ENCODE peak calls at places on chromosomes 3 and 15, in eight cellular contexts. One of them, this sample, is unnamed.
A peak's percentile ranks its signal among the peaks of the same experiment; 100 is the strongest.

GRCh38 chr3:177199206-177199765 is 2.0 kb upstream of the TBL1XR1 start:
- DNase-seq in NCI-H1105 treated with DMSO at 0.1 percent for 48 hours: no peak
- DNase-seq in stimulated activated CD8-positive, alpha-beta memory T cell treated with anti-CD3 and anti-CD28 coated beads, Interleukin-12 subunit alpha, Interleukin-12 subunit beta, amount 100 ng/mL, for 1 hour: no peak
- DNase-seq in astrocyte of the spinal cord: no peak
- DNase-seq in cardiac fibroblast: no peak
- DNase-seq in activated T-helper 1 cell treated with anti-CD3 and anti-CD28 coated beads, Interleukin-12 subunit alpha, Interleukin-12 subunit beta, Interleukin-2, Interleukin-4 antibody, amounts not matched to agents 30 ng/mL and 10 ng/mL and 1 ng/mL, durations not matched to agents 14 hours and 24 hours and 36 hours: no peak
- DNase-seq in lung: no peak
- DNase-seq in nucleus accumbens: no peak
- DNase-seq in this sample: no peak

GRCh38 chr15:101272584-101272983 is 4.7 kb downstream of the SELENOS start:
- DNase-seq in activated T-helper 1 cell treated with anti-CD3 and anti-CD28 coated beads, Interleukin-12 subunit alpha, Interleukin-12 subunit beta, Interleukin-2, Interleukin-4 antibody, amounts not matched to agents 30 ng/mL and 10 ng/mL and 1 ng/mL, durations not matched to agents 14 hours and 24 hours and 36 hours: no peak
- DNase-seq in stimulated activated CD8-positive, alpha-beta memory T cell treated with anti-CD3 and anti-CD28 coated beads, Interleukin-12 subunit alpha, Interleukin-12 subunit beta, amount 100 ng/mL, for 1 hour: no peak
- DNase-seq in nucleus accumbens: no peak
- DNase-seq in astrocyte of the spinal cord: no peak
- DNase-seq in NCI-H1105 treated with DMSO at 0.1 percent for 48 hours: no peak
- DNase-seq in cardiac fibroblast: no peak
- DNase-seq in lung: no peak
- DNase-seq in this sample: no peak

GRCh38 chr3:127777861-127778711 is 44.2 kb downstream of the MGLL start:
- DNase-seq in activated T-helper 1 cell treated with anti-CD3 and anti-CD28 coated beads, Interleukin-12 subunit alpha, Interleukin-12 subunit beta, Interleukin-2, Interleukin-4 antibody, amounts not matched to agents 30 ng/mL and 10 ng/mL and 1 ng/mL, durations not matched to agents 14 hours and 24 hours and 36 hours: no peak
- DNase-seq in stimulated activated CD8-positive, alpha-beta memory T cell treated with anti-CD3 and anti-CD28 coated beads, Interleukin-12 subunit alpha, Interleukin-12 subunit beta, amount 100 ng/mL, for 1 hour: no peak
- DNase-seq in nucleus accumbens: no peak
- DNase-seq in astrocyte of the spinal cord: no peak
- DNase-seq in cardiac fibroblast: no peak
- DNase-seq in NCI-H1105 treated with DMSO at 0.1 percent for 48 hours: no peak
- DNase-seq in lung: no peak
- DNase-seq in this sample: no peak

GRCh38 chr3:135192929-135193328 is 397.9 kb downstream of the EPHB1 start:
- DNase-seq in astrocyte of the spinal cord: no peak
- DNase-seq in activated T-helper 1 cell treated with anti-CD3 and anti-CD28 coated beads, Interleukin-12 subunit alpha, Interleukin-12 subunit beta, Interleukin-2, Interleukin-4 antibody, amounts not matched to agents 30 ng/mL and 10 ng/mL and 1 ng/mL, durations not matched to agents 14 hours and 24 hours and 36 hours: no peak
- DNase-seq in nucleus accumbens: no peak
- DNase-seq in lung: no peak
- DNase-seq in NCI-H1105 treated with DMSO at 0.1 percent for 48 hours: no peak
- DNase-seq in stimulated activated CD8-positive, alpha-beta memory T cell treated with anti-CD3 and anti-CD28 coated beads, Interleukin-12 subunit alpha, Interleukin-12 subunit beta, amount 100 ng/mL, for 1 hour: no peak
- DNase-seq in cardiac fibroblast: no peak
- DNase-seq in this sample: no peak

GRCh38 chr3:158791259-158791920 is 10.5 kb upstream of the MFSD1 start:
- DNase-seq in activated T-helper 1 cell treated with anti-CD3 and anti-CD28 coated beads, Interleukin-12 subunit alpha, Interleukin-12 subunit beta, Interleukin-2, Interleukin-4 antibody, amounts not matched to agents 30 ng/mL and 10 ng/mL and 1 ng/mL, durations not matched to agents 14 hours and 24 hours and 36 hours: no peak
- DNase-seq in cardiac fibroblast: peak; percentile 87
- DNase-seq in nucleus accumbens: no peak
- DNase-seq in astrocyte of the spinal cord: peak; percentile 80
- DNase-seq in NCI-H1105 treated with DMSO at 0.1 percent for 48 hours: peak; percentile 88
- DNase-seq in stimulated activated CD8-positive, alpha-beta memory T cell treated with anti-CD3 and anti-CD28 coated beads, Interleukin-12 subunit alpha, Interleukin-12 subunit beta, amount 100 ng/mL, for 1 hour: no peak
- DNase-seq in lung: no peak
- DNase-seq in this sample: peak; percentile 7

GRCh38 chr3:108804437-108804836 is 18.1 kb upstream of the TRAT1 start:
- DNase-seq in stimulated activated CD8-positive, alpha-beta memory T cell treated with anti-CD3 and anti-CD28 coated beads, Interleukin-12 subunit alpha, Interleukin-12 subunit beta, amount 100 ng/mL, for 1 hour: no peak
- DNase-seq in nucleus accumbens: no peak
- DNase-seq in cardiac fibroblast: no peak
- DNase-seq in astrocyte of the spinal cord: no peak
- DNase-seq in NCI-H1105 treated with DMSO at 0.1 percent for 48 hours: no peak
- DNase-seq in activated T-helper 1 cell treated with anti-CD3 and anti-CD28 coated beads, Interleukin-12 subunit alpha, Interleukin-12 subunit beta, Interleukin-2, Interleukin-4 antibody, amounts not matched to agents 30 ng/mL and 10 ng/mL and 1 ng/mL, durations not matched to agents 14 hours and 24 hours and 36 hours: no peak
- DNase-seq in lung: no peak
- DNase-seq in this sample: no peak

GRCh38 chr3:131091768-131092167 is 65.1 kb downstream of the NEK11 start:
- DNase-seq in stimulated activated CD8-positive, alpha-beta memory T cell treated with anti-CD3 and anti-CD28 coated beads, Interleukin-12 subunit alpha, Interleukin-12 subunit beta, amount 100 ng/mL, for 1 hour: no peak
- DNase-seq in cardiac fibroblast: peak; percentile 15
- DNase-seq in astrocyte of the spinal cord: no peak
- DNase-seq in NCI-H1105 treated with DMSO at 0.1 percent for 48 hours: no peak
- DNase-seq in nucleus accumbens: no peak
- DNase-seq in activated T-helper 1 cell treated with anti-CD3 and anti-CD28 coated beads, Interleukin-12 subunit alpha, Interleukin-12 subunit beta, Interleukin-2, Interleukin-4 antibody, amounts not matched to agents 30 ng/mL and 10 ng/mL and 1 ng/mL, durations not matched to agents 14 hours and 24 hours and 36 hours: no peak
- DNase-seq in lung: no peak
- DNase-seq in this sample: no peak

GRCh38 chr15:38905634-38906033 is 341.0 kb upstream of the RASGRP1 start:
- DNase-seq in astrocyte of the spinal cord: peak; percentile 32
- DNase-seq in cardiac fibroblast: peak; percentile 52
- DNase-seq in activated T-helper 1 cell treated with anti-CD3 and anti-CD28 coated beads, Interleukin-12 subunit alpha, Interleukin-12 subunit beta, Interleukin-2, Interleukin-4 antibody, amounts not matched to agents 30 ng/mL and 10 ng/mL and 1 ng/mL, durations not matched to agents 14 hours and 24 hours and 36 hours: no peak
- DNase-seq in stimulated activated CD8-positive, alpha-beta memory T cell treated with anti-CD3 and anti-CD28 coated beads, Interleukin-12 subunit alpha, Interleukin-12 subunit beta, amount 100 ng/mL, for 1 hour: no peak
- DNase-seq in lung: no peak
- DNase-seq in NCI-H1105 treated with DMSO at 0.1 percent for 48 hours: no peak
- DNase-seq in nucleus accumbens: no peak
- DNase-seq in this sample: no peak

GRCh38 chr15:51403946-51404695 is 62.7 kb downstream of the GLDN start:
- DNase-seq in NCI-H1105 treated with DMSO at 0.1 percent for 48 hours: no peak
- DNase-seq in lung: peak; percentile 7
- DNase-seq in stimulated activated CD8-positive, alpha-beta memory T cell treated with anti-CD3 and anti-CD28 coated beads, Interleukin-12 subunit alpha, Interleukin-12 subunit beta, amount 100 ng/mL, for 1 hour: no peak
- DNase-seq in activated T-helper 1 cell treated with anti-CD3 and anti-CD28 coated beads, Interleukin-12 subunit alpha, Interleukin-12 subunit beta, Interleukin-2, Interleukin-4 antibody, amounts not matched to agents 30 ng/mL and 10 ng/mL and 1 ng/mL, durations not matched to agents 14 hours and 24 hours and 36 hours: no peak
- DNase-seq in cardiac fibroblast: no peak
- DNase-seq in astrocyte of the spinal cord: no peak
- DNase-seq in nucleus accumbens: no peak
- DNase-seq in this sample: no peak

GRCh38 chr15:70354260-70354894 is 256.7 kb upstream of the TLE3 start:
- DNase-seq in astrocyte of the spinal cord: no peak
- DNase-seq in NCI-H1105 treated with DMSO at 0.1 percent for 48 hours: no peak
- DNase-seq in stimulated activated CD8-positive, alpha-beta memory T cell treated with anti-CD3 and anti-CD28 coated beads, Interleukin-12 subunit alpha, Interleukin-12 subunit beta, amount 100 ng/mL, for 1 hour: no peak
- DNase-seq in cardiac fibroblast: no peak
- DNase-seq in lung: no peak
- DNase-seq in nucleus accumbens: no peak
- DNase-seq in activated T-helper 1 cell treated with anti-CD3 and anti-CD28 coated beads, Interleukin-12 subunit alpha, Interleukin-12 subunit beta, Interleukin-2, Interleukin-4 antibody, amounts not matched to agents 30 ng/mL and 10 ng/mL and 1 ng/mL, durations not matched to agents 14 hours and 24 hours and 36 hours: no peak
- DNase-seq in this sample: no peak

GRCh38 chr15:91940466-91941381 is 87.2 kb downstream of the SLCO3A1 start:
- DNase-seq in stimulated activated CD8-positive, alpha-beta memory T cell treated with anti-CD3 and anti-CD28 coated beads, Interleukin-12 subunit alpha, Interleukin-12 subunit beta, amount 100 ng/mL, for 1 hour: no peak
- DNase-seq in nucleus accumbens: no peak
- DNase-seq in NCI-H1105 treated with DMSO at 0.1 percent for 48 hours: no peak
- DNase-seq in astrocyte of the spinal cord: no peak
- DNase-seq in lung: peak; percentile 56
- DNase-seq in cardiac fibroblast: no peak
- DNase-seq in activated T-helper 1 cell treated with anti-CD3 and anti-CD28 coated beads, Interleukin-12 subunit alpha, Interleukin-12 subunit beta, Interleukin-2, Interleukin-4 antibody, amounts not matched to agents 30 ng/mL and 10 ng/mL and 1 ng/mL, durations not matched to agents 14 hours and 24 hours and 36 hours: no peak
- DNase-seq in this sample: no peak

GRCh38 chr15:40006003-40006402 is 33.0 kb downstream of the SRP14 start:
- DNase-seq in cardiac fibroblast: peak; percentile 70
- DNase-seq in astrocyte of the spinal cord: peak; percentile 51
- DNase-seq in nucleus accumbens: no peak
- DNase-seq in activated T-helper 1 cell treated with anti-CD3 and anti-CD28 coated beads, Interleukin-12 subunit alpha, Interleukin-12 subunit beta, Interleukin-2, Interleukin-4 antibody, amounts not matched to agents 30 ng/mL and 10 ng/mL and 1 ng/mL, durations not matched to agents 14 hours and 24 hours and 36 hours: no peak
- DNase-seq in NCI-H1105 treated with DMSO at 0.1 percent for 48 hours: no peak
- DNase-seq in stimulated activated CD8-positive, alpha-beta memory T cell treated with anti-CD3 and anti-CD28 coated beads, Interleukin-12 subunit alpha, Interleukin-12 subunit beta, amount 100 ng/mL, for 1 hour: no peak
- DNase-seq in lung: no peak
- DNase-seq in this sample: no peak

GRCh38 chr3:4834403-4834866 is 144.8 kb upstream of the BHLHE40 start:
- DNase-seq in cardiac fibroblast: no peak
- DNase-seq in astrocyte of the spinal cord: no peak
- DNase-seq in NCI-H1105 treated with DMSO at 0.1 percent for 48 hours: no peak
- DNase-seq in lung: no peak
- DNase-seq in nucleus accumbens: no peak
- DNase-seq in stimulated activated CD8-positive, alpha-beta memory T cell treated with anti-CD3 and anti-CD28 coated beads, Interleukin-12 subunit alpha, Interleukin-12 subunit beta, amount 100 ng/mL, for 1 hour: peak; percentile 50
- DNase-seq in activated T-helper 1 cell treated with anti-CD3 and anti-CD28 coated beads, Interleukin-12 subunit alpha, Interleukin-12 subunit beta, Interleukin-2, Interleukin-4 antibody, amounts not matched to agents 30 ng/mL and 10 ng/mL and 1 ng/mL, durations not matched to agents 14 hours and 24 hours and 36 hours: peak; percentile 80
- DNase-seq in this sample: no peak

GRCh38 chr3:65178703-65179102 is 490.9 kb upstream of the ADAMTS9 start:
- DNase-seq in astrocyte of the spinal cord: peak; percentile 62
- DNase-seq in nucleus accumbens: no peak
- DNase-seq in NCI-H1105 treated with DMSO at 0.1 percent for 48 hours: no peak
- DNase-seq in cardiac fibroblast: peak; percentile 64
- DNase-seq in stimulated activated CD8-positive, alpha-beta memory T cell treated with anti-CD3 and anti-CD28 coated beads, Interleukin-12 subunit alpha, Interleukin-12 subunit beta, amount 100 ng/mL, for 1 hour: no peak
- DNase-seq in activated T-helper 1 cell treated with anti-CD3 and anti-CD28 coated beads, Interleukin-12 subunit alpha, Interleukin-12 subunit beta, Interleukin-2, Interleukin-4 antibody, amounts not matched to agents 30 ng/mL and 10 ng/mL and 1 ng/mL, durations not matched to agents 14 hours and 24 hours and 36 hours: no peak
- DNase-seq in lung: no peak
- DNase-seq in this sample: peak; percentile 33

GRCh38 chr3:77411990-77412389 is 372.1 kb downstream of the ROBO2 start:
- DNase-seq in NCI-H1105 treated with DMSO at 0.1 percent for 48 hours: no peak
- DNase-seq in activated T-helper 1 cell treated with anti-CD3 and anti-CD28 coated beads, Interleukin-12 subunit alpha, Interleukin-12 subunit beta, Interleukin-2, Interleukin-4 antibody, amounts not matched to agents 30 ng/mL and 10 ng/mL and 1 ng/mL, durations not matched to agents 14 hours and 24 hours and 36 hours: no peak
- DNase-seq in astrocyte of the spinal cord: no peak
- DNase-seq in cardiac fibroblast: no peak
- DNase-seq in nucleus accumbens: no peak
- DNase-seq in lung: no peak
- DNase-seq in stimulated activated CD8-positive, alpha-beta memory T cell treated with anti-CD3 and anti-CD28 coated beads, Interleukin-12 subunit alpha, Interleukin-12 subunit beta, amount 100 ng/mL, for 1 hour: no peak
- DNase-seq in this sample: no peak

GRCh38 chr3:32820971-32821685 is 3.3 kb downstream of the TRIM71 start:
- DNase-seq in NCI-H1105 treated with DMSO at 0.1 percent for 48 hours: no peak
- DNase-seq in astrocyte of the spinal cord: no peak
- DNase-seq in stimulated activated CD8-positive, alpha-beta memory T cell treated with anti-CD3 and anti-CD28 coated beads, Interleukin-12 subunit alpha, Interleukin-12 subunit beta, amount 100 ng/mL, for 1 hour: no peak
- DNase-seq in activated T-helper 1 cell treated with anti-CD3 and anti-CD28 coated beads, Interleukin-12 subunit alpha, Interleukin-12 subunit beta, Interleukin-2, Interleukin-4 antibody, amounts not matched to agents 30 ng/mL and 10 ng/mL and 1 ng/mL, durations not matched to agents 14 hours and 24 hours and 36 hours: no peak
- DNase-seq in cardiac fibroblast: no peak
- DNase-seq in nucleus accumbens: no peak
- DNase-seq in lung: no peak
- DNase-seq in this sample: no peak

GRCh38 chr3:108159128-108159527 is 63.1 kb downstream of the IFT57 start:
- DNase-seq in astrocyte of the spinal cord: no peak
- DNase-seq in nucleus accumbens: no peak
- DNase-seq in stimulated activated CD8-positive, alpha-beta memory T cell treated with anti-CD3 and anti-CD28 coated beads, Interleukin-12 subunit alpha, Interleukin-12 subunit beta, amount 100 ng/mL, for 1 hour: no peak
- DNase-seq in lung: no peak
- DNase-seq in NCI-H1105 treated with DMSO at 0.1 percent for 48 hours: no peak
- DNase-seq in activated T-helper 1 cell treated with anti-CD3 and anti-CD28 coated beads, Interleukin-12 subunit alpha, Interleukin-12 subunit beta, Interleukin-2, Interleukin-4 antibody, amounts not matched to agents 30 ng/mL and 10 ng/mL and 1 ng/mL, durations not matched to agents 14 hours and 24 hours and 36 hours: no peak
- DNase-seq in cardiac fibroblast: peak; percentile 72
- DNase-seq in this sample: no peak

GRCh38 chr3:128340904-128341555 is 125.7 kb downstream of the DNAJB8 start:
- DNase-seq in NCI-H1105 treated with DMSO at 0.1 percent for 48 hours: no peak
- DNase-seq in nucleus accumbens: no peak
- DNase-seq in activated T-helper 1 cell treated with anti-CD3 and anti-CD28 coated beads, Interleukin-12 subunit alpha, Interleukin-12 subunit beta, Interleukin-2, Interleukin-4 antibody, amounts not matched to agents 30 ng/mL and 10 ng/mL and 1 ng/mL, durations not matched to agents 14 hours and 24 hours and 36 hours: no peak
- DNase-seq in cardiac fibroblast: no peak
- DNase-seq in stimulated activated CD8-positive, alpha-beta memory T cell treated with anti-CD3 and anti-CD28 coated beads, Interleukin-12 subunit alpha, Interleukin-12 subunit beta, amount 100 ng/mL, for 1 hour: no peak
- DNase-seq in astrocyte of the spinal cord: no peak
- DNase-seq in lung: no peak
- DNase-seq in this sample: no peak

GRCh38 chr3:153513236-153513635 is 351.2 kb downstream of the RAP2B start:
- DNase-seq in lung: no peak
- DNase-seq in NCI-H1105 treated with DMSO at 0.1 percent for 48 hours: no peak
- DNase-seq in stimulated activated CD8-positive, alpha-beta memory T cell treated with anti-CD3 and anti-CD28 coated beads, Interleukin-12 subunit alpha, Interleukin-12 subunit beta, amount 100 ng/mL, for 1 hour: peak; percentile 5
- DNase-seq in astrocyte of the spinal cord: no peak
- DNase-seq in activated T-helper 1 cell treated with anti-CD3 and anti-CD28 coated beads, Interleukin-12 subunit alpha, Interleukin-12 subunit beta, Interleukin-2, Interleukin-4 antibody, amounts not matched to agents 30 ng/mL and 10 ng/mL and 1 ng/mL, durations not matched to agents 14 hours and 24 hours and 36 hours: no peak
- DNase-seq in nucleus accumbens: no peak
- DNase-seq in cardiac fibroblast: peak; percentile 27
- DNase-seq in this sample: no peak

GRCh38 chr15:60009124-60009523 is 5.0 kb downstream of the FOXB1 start:
- DNase-seq in astrocyte of the spinal cord: no peak
- DNase-seq in lung: no peak
- DNase-seq in NCI-H1105 treated with DMSO at 0.1 percent for 48 hours: peak; percentile 81
- DNase-seq in activated T-helper 1 cell treated with anti-CD3 and anti-CD28 coated beads, Interleukin-12 subunit alpha, Interleukin-12 subunit beta, Interleukin-2, Interleukin-4 antibody, amounts not matched to agents 30 ng/mL and 10 ng/mL and 1 ng/mL, durations not matched to agents 14 hours and 24 hours and 36 hours: no peak
- DNase-seq in stimulated activated CD8-positive, alpha-beta memory T cell treated with anti-CD3 and anti-CD28 coated beads, Interleukin-12 subunit alpha, Interleukin-12 subunit beta, amount 100 ng/mL, for 1 hour: no peak
- DNase-seq in nucleus accumbens: no peak
- DNase-seq in cardiac fibroblast: no peak
- DNase-seq in this sample: no peak

GRCh38 chr15:38651328-38652038 is 86.9 kb upstream of the RASGRP1 start:
- DNase-seq in stimulated activated CD8-positive, alpha-beta memory T cell treated with anti-CD3 and anti-CD28 coated beads, Interleukin-12 subunit alpha, Interleukin-12 subunit beta, amount 100 ng/mL, for 1 hour: no peak
- DNase-seq in lung: no peak
- DNase-seq in activated T-helper 1 cell treated with anti-CD3 and anti-CD28 coated beads, Interleukin-12 subunit alpha, Interleukin-12 subunit beta, Interleukin-2, Interleukin-4 antibody, amounts not matched to agents 30 ng/mL and 10 ng/mL and 1 ng/mL, durations not matched to agents 14 hours and 24 hours and 36 hours: peak; percentile 57
- DNase-seq in nucleus accumbens: no peak
- DNase-seq in NCI-H1105 treated with DMSO at 0.1 percent for 48 hours: no peak
- DNase-seq in cardiac fibroblast: no peak
- DNase-seq in astrocyte of the spinal cord: no peak
- DNase-seq in this sample: no peak

GRCh38 chr3:29441020-29441324 is 160.1 kb downstream of the RBMS3 start:
- DNase-seq in lung: no peak
- DNase-seq in activated T-helper 1 cell treated with anti-CD3 and anti-CD28 coated beads, Interleukin-12 subunit alpha, Interleukin-12 subunit beta, Interleukin-2, Interleukin-4 antibody, amounts not matched to agents 30 ng/mL and 10 ng/mL and 1 ng/mL, durations not matched to agents 14 hours and 24 hours and 36 hours: no peak
- DNase-seq in astrocyte of the spinal cord: no peak
- DNase-seq in nucleus accumbens: no peak
- DNase-seq in stimulated activated CD8-positive, alpha-beta memory T cell treated with anti-CD3 and anti-CD28 coated beads, Interleukin-12 subunit alpha, Interleukin-12 subunit beta, amount 100 ng/mL, for 1 hour: no peak
- DNase-seq in NCI-H1105 treated with DMSO at 0.1 percent for 48 hours: peak; percentile 60
- DNase-seq in cardiac fibroblast: no peak
- DNase-seq in this sample: no peak

GRCh38 chr3:105195260-105195659 is 171.4 kb upstream of the ALCAM start:
- DNase-seq in lung: no peak
- DNase-seq in NCI-H1105 treated with DMSO at 0.1 percent for 48 hours: no peak
- DNase-seq in cardiac fibroblast: peak; percentile 56
- DNase-seq in activated T-helper 1 cell treated with anti-CD3 and anti-CD28 coated beads, Interleukin-12 subunit alpha, Interleukin-12 subunit beta, Interleukin-2, Interleukin-4 antibody, amounts not matched to agents 30 ng/mL and 10 ng/mL and 1 ng/mL, durations not matched to agents 14 hours and 24 hours and 36 hours: no peak
- DNase-seq in stimulated activated CD8-positive, alpha-beta memory T cell treated with anti-CD3 and anti-CD28 coated beads, Interleukin-12 subunit alpha, Interleukin-12 subunit beta, amount 100 ng/mL, for 1 hour: no peak
- DNase-seq in nucleus accumbens: no peak
- DNase-seq in astrocyte of the spinal cord: peak; percentile 63
- DNase-seq in this sample: no peak

GRCh38 chr3:46663611-46664135 is 29.8 kb downstream of the ALS2CL start:
- DNase-seq in stimulated activated CD8-positive, alpha-beta memory T cell treated with anti-CD3 and anti-CD28 coated beads, Interleukin-12 subunit alpha, Interleukin-12 subunit beta, amount 100 ng/mL, for 1 hour: no peak
- DNase-seq in cardiac fibroblast: no peak
- DNase-seq in NCI-H1105 treated with DMSO at 0.1 percent for 48 hours: peak; percentile 69
- DNase-seq in activated T-helper 1 cell treated with anti-CD3 and anti-CD28 coated beads, Interleukin-12 subunit alpha, Interleukin-12 subunit beta, Interleukin-2, Interleukin-4 antibody, amounts not matched to agents 30 ng/mL and 10 ng/mL and 1 ng/mL, durations not matched to agents 14 hours and 24 hours and 36 hours: no peak
- DNase-seq in nucleus accumbens: no peak
- DNase-seq in astrocyte of the spinal cord: no peak
- DNase-seq in lung: no peak
- DNase-seq in this sample: peak; percentile 25

GRCh38 chr3:113194747-113195400 is 16.5 kb upstream of the BOC start:
- DNase-seq in lung: no peak
- DNase-seq in nucleus accumbens: no peak
- DNase-seq in activated T-helper 1 cell treated with anti-CD3 and anti-CD28 coated beads, Interleukin-12 subunit alpha, Interleukin-12 subunit beta, Interleukin-2, Interleukin-4 antibody, amounts not matched to agents 30 ng/mL and 10 ng/mL and 1 ng/mL, durations not matched to agents 14 hours and 24 hours and 36 hours: no peak
- DNase-seq in stimulated activated CD8-positive, alpha-beta memory T cell treated with anti-CD3 and anti-CD28 coated beads, Interleukin-12 subunit alpha, Interleukin-12 subunit beta, amount 100 ng/mL, for 1 hour: no peak
- DNase-seq in astrocyte of the spinal cord: no peak
- DNase-seq in cardiac fibroblast: no peak
- DNase-seq in NCI-H1105 treated with DMSO at 0.1 percent for 48 hours: peak; percentile 77
- DNase-seq in this sample: peak; percentile 88

GRCh38 chr3:48966876-48967361 is 23.1 kb upstream of the P4HTM start:
- DNase-seq in cardiac fibroblast: no peak
- DNase-seq in activated T-helper 1 cell treated with anti-CD3 and anti-CD28 coated beads, Interleukin-12 subunit alpha, Interleukin-12 subunit beta, Interleukin-2, Interleukin-4 antibody, amounts not matched to agents 30 ng/mL and 10 ng/mL and 1 ng/mL, durations not matched to agents 14 hours and 24 hours and 36 hours: no peak
- DNase-seq in nucleus accumbens: no peak
- DNase-seq in astrocyte of the spinal cord: no peak
- DNase-seq in stimulated activated CD8-positive, alpha-beta memory T cell treated with anti-CD3 and anti-CD28 coated beads, Interleukin-12 subunit alpha, Interleukin-12 subunit beta, amount 100 ng/mL, for 1 hour: no peak
- DNase-seq in NCI-H1105 treated with DMSO at 0.1 percent for 48 hours: no peak
- DNase-seq in lung: no peak
- DNase-seq in this sample: no peak

GRCh38 chr3:119800844-119801243 is 18.9 kb downstream of the NR1I2 start:
- DNase-seq in lung: no peak
- DNase-seq in cardiac fibroblast: no peak
- DNase-seq in astrocyte of the spinal cord: no peak
- DNase-seq in NCI-H1105 treated with DMSO at 0.1 percent for 48 hours: no peak
- DNase-seq in nucleus accumbens: no peak
- DNase-seq in activated T-helper 1 cell treated with anti-CD3 and anti-CD28 coated beads, Interleukin-12 subunit alpha, Interleukin-12 subunit beta, Interleukin-2, Interleukin-4 antibody, amounts not matched to agents 30 ng/mL and 10 ng/mL and 1 ng/mL, durations not matched to agents 14 hours and 24 hours and 36 hours: no peak
- DNase-seq in stimulated activated CD8-positive, alpha-beta memory T cell treated with anti-CD3 and anti-CD28 coated beads, Interleukin-12 subunit alpha, Interleukin-12 subunit beta, amount 100 ng/mL, for 1 hour: no peak
- DNase-seq in this sample: no peak

GRCh38 chr15:37035349-37035748 is 65.0 kb downstream of the MEIS2 start:
- DNase-seq in nucleus accumbens: no peak
- DNase-seq in cardiac fibroblast: peak; percentile 41
- DNase-seq in astrocyte of the spinal cord: no peak
- DNase-seq in lung: no peak
- DNase-seq in NCI-H1105 treated with DMSO at 0.1 percent for 48 hours: no peak
- DNase-seq in activated T-helper 1 cell treated with anti-CD3 and anti-CD28 coated beads, Interleukin-12 subunit alpha, Interleukin-12 subunit beta, Interleukin-2, Interleukin-4 antibody, amounts not matched to agents 30 ng/mL and 10 ng/mL and 1 ng/mL, durations not matched to agents 14 hours and 24 hours and 36 hours: no peak
- DNase-seq in stimulated activated CD8-positive, alpha-beta memory T cell treated with anti-CD3 and anti-CD28 coated beads, Interleukin-12 subunit alpha, Interleukin-12 subunit beta, amount 100 ng/mL, for 1 hour: no peak
- DNase-seq in this sample: no peak

This sample was measured in DMS79.